ENCODE peak calls at places on chromosome 9, in ten cellular contexts. Y is H9; L is SK-N-SH; A is stimulated activated naive B cell treated with anti-CD40 and anti-IgM and Interleukin-4, amounts not matched to agents 10 μg/mL and 1 μg/mL and 100 μg/mL, for 72 hours; B is stimulated activated CD4-positive, alpha-beta T cell treated with anti-CD3 and anti-CD28 coated beads, Interleukin-12 subunit alpha, Interleukin-12 subunit beta, amount 100 ng/mL, for 4 hours; U is posterior cingulate gyrus; O is A673; G is KBM-7; X is RCC 7860; N is NCI-H1105. Q is an unnamed sample.

GRCh38 chr9:123611228-123611627 is 255.2 kb downstream of the CRB2 start:
- DNase-seq in O (peak), L (no peak), G (no peak), B (no peak), N (no peak), U (no peak), A (no peak), Y (no peak), X (no peak), Q (no peak)

GRCh38 chr9:98235126-98235525 is 20.3 kb downstream of the TBC1D2 start:
- DNase-seq in O (no peak), U (peak), X (no peak), G (no peak), L (no peak), A (no peak), N (no peak), Y (no peak), B (no peak), Q (no peak)

GRCh38 chr9:23829580-23830458 is 3.8 kb upstream of the ELAVL2 start:
- DNase-seq in G (no peak), L (no peak), N (no peak), B (no peak), A (no peak), U (no peak), X (no peak), O (no peak), Y (peak), Q (no peak)

GRCh38 chr9:97591535-97591934 is 41.6 kb downstream of the TSTD2 start:
- DNase-seq in O (no peak), U (no peak), Y (no peak), A (no peak), X (no peak), G (no peak), B (no peak), N (no peak), L (no peak), Q (no peak)

GRCh38 chr9:37370282-37370681 is 52.2 kb upstream of the GRHPR start:
- DNase-seq in L (no peak), G (no peak), N (no peak), Y (no peak), B (no peak), U (no peak), X (no peak), A (no peak), O (no peak), Q (no peak)

GRCh38 chr9:13274901-13275641 is 4.4 kb downstream of the MPDZ start:
- DNase-seq in N (no peak), X (no peak), Y (no peak), B (no peak), A (no peak), U (no peak), L (peak), O (peak), G (no peak), Q (no peak)

GRCh38 chr9:82972446-82972845 is 90.5 kb downstream of the RASEF start:
- DNase-seq in L (no peak), A (no peak), N (no peak), U (no peak), O (no peak), X (no peak), G (no peak), B (no peak), Y (no peak), Q (no peak)

GRCh38 chr9:81213456-81213855 is 475.9 kb downstream of the TLE1 start:
- DNase-seq in L (no peak), O (no peak), X (no peak), N (no peak), A (no peak), U (no peak), G (no peak), Y (no peak), B (no peak), Q (no peak)

GRCh38 chr9:128438343-128439109 is 17.3 kb upstream of the ODF2 start:
- DNase-seq in O (peak), U (peak), B (peak), Y (peak), A (peak), N (peak), X (peak), L (peak), G (peak), Q (peak)

GRCh38 chr9:137352511-137353222 is 50.6 kb upstream of the NRARP start:
- DNase-seq in U (peak), Y (no peak), A (no peak), B (no peak), O (no peak), G (no peak), N (no peak), L (no peak), X (no peak), Q (no peak)

GRCh38 chr9:6354072-6354686 is 26.0 kb downstream of the TPD52L3 start:
- DNase-seq in O (peak), G (peak), N (peak), X (peak), L (peak), B (no peak), Y (peak), U (no peak), A (peak), Q (peak)

GRCh38 chr9:80146466-80146865 is 574.7 kb downstream of the TLE4 start:
- DNase-seq in Y (no peak), A (no peak), B (no peak), O (peak), G (no peak), N (no peak), U (no peak), L (no peak), X (no peak), Q (no peak)

GRCh38 chr9:89797970-89798369 is 193.2 kb downstream of the GADD45G start:
- DNase-seq in X (no peak), A (no peak), L (peak), U (no peak), G (no peak), B (no peak), N (no peak), O (no peak), Y (no peak), Q (no peak)

GRCh38 chr9:135214706-135215105 is 127.2 kb downstream of the OLFM1 start:
- DNase-seq in U (peak), A (no peak), B (no peak), L (no peak), N (no peak), O (no peak), G (no peak), X (no peak), Y (no peak), Q (no peak)

GRCh38 chr9:764986-765385 is 76.5 kb upstream of the DMRT1 start:
- DNase-seq in G (no peak), A (no peak), O (no peak), Y (no peak), U (no peak), N (no peak), B (no peak), L (no peak), X (no peak), Q (no peak)

GRCh38 chr9:132647355-132647754 is 22.4 kb downstream of the DDX31 start:
- DNase-seq in L (no peak), A (no peak), O (no peak), X (peak), B (no peak), U (no peak), N (no peak), Y (no peak), G (no peak), Q (no peak)

GRCh38 chr9:80552931-80553330 is 981.2 kb downstream of the TLE4 start:
- DNase-seq in Y (no peak), G (no peak), O (no peak), A (no peak), N (no peak), B (no peak), U (no peak), X (no peak), L (no peak), Q (no peak)

GRCh38 chr9:131107760-131108159 is 11.4 kb downstream of the AIF1L start:
- DNase-seq in X (no peak), L (peak), G (no peak), O (no peak), N (no peak), B (no peak), U (peak), A (no peak), Y (no peak), Q (no peak)

GRCh38 chr9:2778816-2779215 is 61.5 kb downstream of the KCNV2 start:
- DNase-seq in B (no peak), N (no peak), O (no peak), Y (no peak), A (no peak), L (no peak), G (no peak), X (no peak), U (no peak), Q (no peak)

GRCh38 chr9:114691046-114691955 is 9.3 kb upstream of the TEX48 start:
- DNase-seq in Y (no peak), N (no peak), U (no peak), O (peak), B (peak), L (no peak), A (peak), G (no peak), X (peak), Q (no peak)

GRCh38 chr9:136678034-136678433 is 9.2 kb downstream of the AGPAT2 start:
- DNase-seq in G (no peak), B (no peak), L (no peak), A (no peak), X (no peak), Y (no peak), U (no peak), O (no peak), N (no peak), Q (no peak)

GRCh38 chr9:117074782-117075510 is 339.9 kb downstream of the ASTN2 start:
- DNase-seq in Y (no peak), X (no peak), N (no peak), O (no peak), U (no peak), B (no peak), L (peak), G (no peak), A (no peak), Q (no peak)

GRCh38 chr9:93315118-93315517 is 131.2 kb downstream of the WNK2 start:
- DNase-seq in L (no peak), B (no peak), A (no peak), O (no peak), Y (peak), U (no peak), X (no peak), G (no peak), N (no peak), Q (no peak)

Q was measured in GM10248.